ENCODE peak calls at places on chromosomes 6 and 20, in five cellular contexts. P, I, D, B and H are unnamed samples. For H3K4me1, the result is how much of the 10 kb centered on the place peaks cover.

GRCh38 chr6:112416885-112417284 is 69.8 kb downstream of the RFPL4B start:
- DNase-seq in P (peak), I (no peak), D (no peak), B (no peak), H (no peak)

GRCh38 chr6:26186652-26187051 is 99.4 kb downstream of the HFE start:
- DNase-seq in P (no peak), I (no peak), D (no peak), B (no peak), H (no peak)

GRCh38 chr6:34416877-34417371 is 8.9 kb downstream of the RPS10 start:
- DNase-seq in P (no peak), I (no peak), D (no peak), B (no peak), H (no peak)

GRCh38 chr6:66849843-66850242 is 1142.8 kb upstream of the EYS start:
- DNase-seq in P (no peak), I (no peak), D (no peak), B (no peak), H (no peak)

GRCh38 chr6:65566117-65566516 is 140.9 kb downstream of the EYS start:
- DNase-seq in P (no peak), I (no peak), D (no peak), B (no peak), H (no peak)

GRCh38 chr6:25166955-25167753 is 112.0 kb upstream of the CARMIL1 start:
- DNase-seq in P (no peak), I (no peak), D (no peak), B (no peak), H (no peak)

GRCh38 chr6:122609881-122610689 is at the start of gene PKIB:
- DNase-seq in P (peak), I (peak), D (peak), B (peak), H (peak)

GRCh38 chr6:27720607-27721580 is 191.3 kb downstream of the OR2B2 start:
- DNase-seq in P (no peak), I (no peak), D (no peak), B (peak), H (no peak)

GRCh38 chr20:62143976-62144825 is 632 bp downstream of the SS18L1 start:
- DNase-seq in P (peak), I (peak), D (peak), B (peak), H (peak)

GRCh38 chr6:119346914-119347313 is 2.6 kb downstream of the MAN1A1 start:
- DNase-seq in P (no peak), I (no peak), D (no peak), B (no peak), H (no peak)

GRCh38 chr6:85678000-85678601 is 35.4 kb upstream of the SYNCRIP start:
- DNase-seq in P (no peak), I (no peak), D (no peak), B (no peak), H (no peak)

GRCh38 chr6:21738180-21739094 is 144.9 kb downstream of the SOX4 start:
- DNase-seq in P (no peak), I (no peak), D (no peak), B (no peak), H (no peak)

GRCh38 chr6:79536615-79536968 is 638 bp downstream of the LCA5 start:
- DNase-seq in P (peak), I (peak), D (no peak), B (peak), H (no peak)

GRCh38 chr20:57714409-57715267 is 4.8 kb upstream of the PMEPA1 start:
- DNase-seq in P (no peak), I (no peak), D (no peak), B (no peak), H (no peak)

GRCh38 chr6:155185544-155185943 is 78.3 kb upstream of the CLDN20 start:
- DNase-seq in P (no peak), I (no peak), D (no peak), B (peak), H (peak)

GRCh38 chr6:155187994-155188706 is 75.7 kb upstream of the CLDN20 start:
- DNase-seq in P (no peak), I (no peak), D (no peak), B (peak), H (no peak)

GRCh38 chr6:155187096-155187495 is 76.7 kb upstream of the CLDN20 start:
- DNase-seq in P (no peak), I (no peak), D (no peak), B (no peak), H (no peak)

GRCh38 chr6:155188707-155189496 is 74.9 kb upstream of the CLDN20 start:
- DNase-seq in P (no peak), I (no peak), D (no peak), B (peak), H (no peak)

GRCh38 chr6:155186052-155186658 is 77.7 kb upstream of the CLDN20 start:
- DNase-seq in P (no peak), I (no peak), D (no peak), B (no peak), H (no peak)
- H3K4me1 ChIP-seq in P (under half), I (under half), D (under half), B (under half), H (under half)

GRCh38 chr6:105209950-105210706 is 30.3 kb upstream of the POPDC3 start:
- DNase-seq in P (no peak), I (no peak), D (no peak), B (no peak), H (no peak)

GRCh38 chr6:105204768-105205167 is 25.0 kb upstream of the POPDC3 start:
- DNase-seq in P (no peak), I (no peak), D (no peak), B (no peak), H (no peak)

GRCh38 chr6:105204331-105204730 is 24.5 kb upstream of the POPDC3 start:
- DNase-seq in P (no peak), I (no peak), D (no peak), B (no peak), H (no peak)

GRCh38 chr6:105210932-105211531 is 31.2 kb upstream of the POPDC3 start:
- DNase-seq in P (no peak), I (no peak), D (no peak), B (no peak), H (no peak)

GRCh38 chr6:105207524-105208269 is 27.9 kb upstream of the POPDC3 start:
- DNase-seq in P (no peak), I (no peak), D (no peak), B (no peak), H (no peak)
- H3K4me1 ChIP-seq in P (under half), I (under half), D (under half), B (under half), H (under half)

GRCh38 chr20:47262365-47263013 is 94.0 kb downstream of the ZMYND8 start:
- DNase-seq in P (no peak), I (peak), D (no peak), B (no peak), H (no peak)
- H3K4me1 ChIP-seq in P (under half), I (under half), D (under half), B (under half), H (under half)

GRCh38 chr6:129568015-129568414 is 142.0 kb downstream of the ARHGAP18 start:
- DNase-seq in P (no peak), I (no peak), D (no peak), B (no peak), H (no peak)

GRCh38 chr6:129565331-129565730 is 144.6 kb downstream of the ARHGAP18 start:
- DNase-seq in P (no peak), I (no peak), D (no peak), B (no peak), H (peak)

GRCh38 chr6:129567374-129567773 is 142.6 kb downstream of the ARHGAP18 start:
- DNase-seq in P (no peak), I (no peak), D (no peak), B (peak), H (no peak)
- H3K4me1 ChIP-seq in P (under half), I (under half), D (under half), B (under half), H (under half)

GRCh38 chr6:93567164-93567563 is 147.8 kb upstream of the EPHA7 start:
- DNase-seq in P (no peak), I (no peak), D (no peak), B (no peak), H (no peak)

GRCh38 chr6:93566285-93566684 is 146.9 kb upstream of the EPHA7 start:
- DNase-seq in P (no peak), I (no peak), D (no peak), B (no peak), H (no peak)

GRCh38 chr6:93575495-93575894 is 156.1 kb upstream of the EPHA7 start:
- DNase-seq in P (no peak), I (no peak), D (no peak), B (no peak), H (no peak)

GRCh38 chr6:93568169-93568568 is 148.8 kb upstream of the EPHA7 start:
- DNase-seq in P (no peak), I (no peak), D (no peak), B (no peak), H (no peak)

DNA sequence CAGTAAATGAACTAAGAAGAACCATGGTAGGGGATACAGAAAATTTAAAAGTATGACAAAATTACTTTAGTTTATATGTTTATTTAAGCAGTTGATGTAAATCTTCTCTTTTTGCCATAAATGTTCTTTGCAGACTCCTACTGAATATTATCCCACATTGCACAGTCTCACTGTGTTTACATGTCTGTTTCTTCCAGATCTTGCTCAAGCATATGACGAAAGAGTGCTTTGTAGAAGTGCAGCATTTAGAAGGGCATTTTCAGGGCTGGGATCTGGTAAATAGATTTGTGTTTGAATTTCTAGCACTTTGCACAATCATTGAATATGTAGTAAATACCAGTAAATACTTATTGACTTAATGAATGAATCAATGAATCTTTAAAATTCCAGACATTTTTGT is 152.0 kb upstream of the EPHA7 start:
- DNase-seq in P (no peak), I (no peak), D (no peak), B (peak), H (no peak)
- H3K4me1 ChIP-seq in P (under half), I (under half), D (under half), B (under half), H (under half)

GRCh38 chr6:3253597-3253961 is 5.2 kb upstream of the PSMG4 start:
- DNase-seq in P (no peak), I (peak), D (no peak), B (no peak), H (no peak)
- H3K4me1 ChIP-seq in P (under half), I (under half), D (under half), B (under half), H (under half)

DNA sequence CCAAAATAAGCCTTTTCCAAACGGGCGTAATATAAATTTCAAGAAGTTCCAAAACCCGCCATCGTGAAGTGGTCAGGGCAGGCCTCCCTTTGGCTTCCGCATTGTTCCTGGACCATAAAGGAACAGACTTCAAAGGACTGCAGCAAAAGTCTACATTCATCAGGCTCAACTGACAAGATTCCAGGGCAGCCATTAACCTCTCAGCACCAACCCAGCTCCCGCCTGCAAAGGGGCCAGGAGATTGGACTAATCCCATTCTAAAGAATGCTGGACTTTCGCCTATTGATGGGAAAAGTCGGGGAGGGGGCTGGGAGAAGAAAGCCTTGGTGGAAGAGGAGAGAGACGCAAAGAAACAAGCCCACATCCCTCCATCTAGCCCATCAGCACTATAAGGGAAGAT is 18.1 kb downstream of the JAG1 start:
- DNase-seq in P (peak), I (no peak), D (no peak), B (no peak), H (peak)
- H3K4me1 ChIP-seq in P (under half), I (under half), D (half or more), B (half or more), H (half or more)

GRCh38 chr6:15317251-15317650 is 71.4 kb downstream of the JARID2 start:
- DNase-seq in P (no peak), I (no peak), D (no peak), B (no peak), H (no peak)
- H3K4me1 ChIP-seq in P (under half), I (under half), D (under half), B (under half), H (under half)

DNA sequence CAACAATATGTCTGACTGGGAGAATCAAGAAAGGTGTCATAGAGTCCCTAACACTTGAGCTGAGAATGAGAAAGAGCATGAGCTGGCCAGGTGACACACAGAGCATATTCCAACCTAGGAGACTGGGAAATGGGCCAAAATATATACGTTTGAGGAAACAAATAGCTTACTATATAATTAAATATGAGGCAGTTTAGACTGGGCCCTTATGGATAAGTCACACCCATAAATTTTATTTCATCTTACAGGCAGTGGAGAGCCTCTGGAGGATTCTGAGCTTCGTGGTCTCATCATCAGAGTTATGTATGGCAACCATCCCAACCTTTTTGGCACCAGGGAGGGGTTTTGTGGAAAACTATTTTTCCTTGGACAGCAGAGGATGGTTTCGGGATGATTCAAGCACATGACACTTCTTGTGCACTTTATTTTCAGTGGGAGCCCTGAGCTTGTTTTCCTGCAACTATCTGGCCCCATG is 12.9 kb upstream of the NQO2 start:
- DNase-seq in P (peak), I (no peak), D (no peak), B (no peak), H (no peak)
- H3K4me1 ChIP-seq in P (under half), I (under half), D (under half), B (under half), H (under half)